ENCODE peak calls at places on chromosome 7, in ten cellular contexts. N is gastrocnemius medialis, U is Peyer's patch, C is foreskin keratinocyte, X is stomach, Q is IMR-90, Z is lung, J is esophagus muscularis mucosa, A is colonic mucosa, F is heart right ventricle. G is an unnamed sample. For H3K4me1, the result is how much of the 10 kb centered on the place peaks cover.

GRCh38 chr7:16066805-16067459 is 354.4 kb downstream of the CRPPA start:
- DNase-seq in N (no peak), F (no peak), U (no peak), Z (no peak), A (no peak), J (no peak), Q (no peak), C (no peak), X (no peak), G (no peak)

GRCh38 chr7:116574025-116574822 is 49.4 kb downstream of the CAV1 start:
- DNase-seq in J (no peak), N (no peak), U (no peak), Q (no peak), A (no peak), X (no peak), Z (no peak), C (no peak), F (no peak), G (no peak)

GRCh38 chr7:131076711-131077170 is 250.9 kb upstream of the MKLN1 start:
- DNase-seq in C (peak), F (no peak), Q (peak), X (no peak), A (no peak), N (no peak), U (no peak), Z (no peak), J (no peak), G (no peak)

GRCh38 chr7:93228302-93228701 is 2.0 kb upstream of the HEPACAM2 start:
- DNase-seq in N (no peak), X (no peak), Q (peak), Z (no peak), F (no peak), C (peak), U (no peak), J (no peak), A (peak), G (no peak)

GRCh38 chr7:15175103-15175502 is 272.6 kb upstream of the DGKB start:
- DNase-seq in C (no peak), Z (no peak), X (no peak), J (no peak), U (no peak), N (no peak), Q (no peak), F (no peak), A (no peak), G (no peak)

GRCh38 chr7:74051193-74051592 is 23.2 kb downstream of the ELN start:
- DNase-seq in F (no peak), N (no peak), Q (no peak), C (no peak), A (no peak), Z (no peak), J (no peak), U (peak), X (no peak), G (no peak)

GRCh38 chr7:116542618-116543017 is 17.8 kb downstream of the CAV1 start:
- DNase-seq in U (no peak), J (no peak), F (no peak), C (no peak), A (no peak), Z (no peak), X (no peak), Q (peak), N (no peak), G (no peak)

GRCh38 chr7:82443801-82444219 is 233 bp upstream of the CACNA2D1 start:
- DNase-seq in F (peak), C (peak), J (peak), N (peak), Z (peak), Q (peak), X (peak), U (peak), A (peak), G (no peak)

GRCh38 chr7:94154858-94155257 is 150.7 kb upstream of the BET1 start:
- DNase-seq in F (no peak), N (no peak), C (no peak), A (no peak), Z (no peak), U (no peak), J (no peak), X (no peak), Q (peak), G (no peak)

GRCh38 chr7:6636741-6637543 is at the start of gene ZNF316:
- DNase-seq in N (peak), U (peak), Z (peak), F (peak), X (peak), J (no peak), A (peak), Q (peak), C (no peak), G (peak)

GRCh38 chr7:33062023-33062781 is at the start of gene NT5C3A:
- DNase-seq in A (peak), U (no peak), Z (peak), F (peak), N (no peak), C (no peak), Q (no peak), J (no peak), X (peak), G (no peak)

GRCh38 chr7:54014765-54015164 is 527.4 kb upstream of the VSTM2A start:
- DNase-seq in N (no peak), J (no peak), Z (no peak), F (no peak), A (no peak), C (no peak), Q (no peak), X (no peak), U (no peak), G (no peak)

GRCh38 chr7:30184804-30185487 is 50.2 kb downstream of the MTURN start:
- DNase-seq in Q (no peak), A (no peak), N (peak), Z (no peak), J (no peak), X (no peak), F (no peak), U (no peak), C (no peak), G (no peak)

GRCh38 chr7:39664057-39664456 is 40.7 kb downstream of the RALA start:
- DNase-seq in A (no peak), N (no peak), C (no peak), Z (no peak), Q (no peak), J (no peak), X (no peak), F (no peak), U (no peak), G (no peak)

GRCh38 chr7:120259382-120259781 is 13.6 kb upstream of the KCND2 start:
- DNase-seq in Z (no peak), N (no peak), Q (peak), F (no peak), J (no peak), C (peak), U (no peak), A (no peak), X (no peak), G (no peak)

GRCh38 chr7:130960208-130960988 is 226.4 kb upstream of the KLF14 start:
- DNase-seq in Q (peak), Z (peak), C (peak), F (no peak), J (no peak), X (no peak), U (no peak), A (no peak), N (no peak), G (no peak)

GRCh38 chr7:143452495-143452894 is 9.2 kb downstream of the TAS2R60 start:
- DNase-seq in U (no peak), F (no peak), C (no peak), Z (no peak), Q (peak), X (no peak), J (no peak), A (no peak), N (no peak), G (no peak)

GRCh38 chr7:26168458-26169023 is 16.5 kb downstream of the NFE2L3 start:
- DNase-seq in C (no peak), Z (no peak), Q (no peak), N (no peak), U (no peak), X (no peak), A (no peak), J (no peak), F (no peak), G (no peak)
- TF ChIP-seq CTCF in C (no peak), Z (no peak), Q (no peak), N (no peak), U (no peak), X (no peak), A (no peak), J (no peak), F (no peak), G (no peak)

DNA sequence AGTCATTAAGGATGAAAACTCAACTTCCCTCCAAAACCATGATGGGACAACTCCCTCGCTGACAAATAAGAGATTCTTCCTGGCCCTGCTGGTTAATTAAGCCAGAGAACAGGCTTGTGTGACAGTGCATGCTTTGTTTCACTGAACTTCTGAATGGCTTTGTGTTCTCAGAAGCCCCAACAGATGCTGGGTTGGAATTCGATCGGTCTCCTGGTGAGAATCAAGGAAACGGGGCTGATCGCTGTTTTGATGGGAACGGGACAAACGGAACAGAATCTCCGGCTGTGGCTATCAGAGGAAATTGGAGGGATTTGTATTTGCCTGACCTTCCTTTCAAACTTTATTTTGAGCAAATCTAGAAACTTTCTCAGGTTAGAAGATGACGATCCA is 145.0 kb downstream of the RNF216 start:
- DNase-seq in A (no peak), U (no peak), F (no peak), N (no peak), X (no peak), Z (no peak), C (no peak), Q (no peak), J (no peak), G (no peak)
- H3K4me1 ChIP-seq in A (under half), U (under half), F (half or more), N (under half), X (half or more), Z (under half), C (under half), Q (under half), J (half or more), G (under half)

DNA sequence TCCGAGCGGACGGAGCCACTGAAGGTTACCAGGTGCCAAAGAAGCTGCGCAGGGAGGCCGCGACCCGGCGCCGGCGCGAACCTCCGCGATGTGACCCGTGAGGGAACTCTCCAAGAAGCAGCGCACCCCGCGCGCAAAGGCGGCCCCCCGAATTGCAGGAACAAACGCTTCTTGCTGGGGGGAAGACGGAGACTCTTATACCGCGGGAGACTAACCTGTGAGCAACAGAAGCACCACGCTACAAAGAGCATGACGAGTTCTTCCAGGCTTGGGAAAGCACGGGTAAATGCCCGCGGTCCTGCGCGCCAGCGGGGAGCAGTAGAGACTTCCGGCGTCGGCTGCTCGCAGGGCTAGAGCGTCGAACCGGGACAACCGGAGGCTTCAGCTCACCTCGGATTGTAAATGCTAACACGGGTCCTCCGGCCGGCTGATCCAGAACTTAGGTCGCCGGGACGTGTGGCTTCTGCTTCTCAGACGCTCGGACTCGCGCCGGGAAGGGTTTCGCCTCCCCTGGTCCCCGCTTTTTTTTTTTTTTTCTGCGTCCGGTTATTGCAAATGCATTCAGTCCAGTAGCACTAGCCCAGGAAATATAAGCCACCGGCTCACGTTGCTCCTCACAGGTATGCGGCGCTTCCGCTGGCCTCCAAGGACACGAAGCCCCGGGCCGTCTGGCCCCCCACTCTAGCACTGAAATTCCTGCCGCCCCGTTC is at the start of gene COA1:
- DNase-seq in A (peak), Z (peak), X (peak), F (peak), J (peak), N (peak), C (peak), U (peak), Q (peak), G (peak)
- TF ChIP-seq CTCF in A (no peak), Z (no peak), X (no peak), F (no peak), J (peak), N (no peak), C (peak), U (peak), Q (no peak), G (no peak)

GRCh38 chr7:56026538-56026937 is 24.7 kb downstream of the PSPH start:
- DNase-seq in A (no peak), N (no peak), J (no peak), F (no peak), Q (no peak), X (no peak), C (peak), U (no peak), Z (no peak), G (no peak)
- H3K4me1 ChIP-seq in A (under half), N (under half), J (under half), F (under half), Q (under half), X (under half), C (under half), U (under half), Z (under half), G (under half)

GRCh38 chr7:66114743-66115727 is at the start of gene CRCP:
- DNase-seq in C (peak), J (peak), Q (peak), Z (peak), N (peak), U (peak), X (peak), A (peak), F (peak), G (peak)
- TF ChIP-seq CTCF in C (peak), J (peak), Q (peak), Z (no peak), N (no peak), U (peak), X (no peak), A (no peak), F (no peak), G (peak)

DNA sequence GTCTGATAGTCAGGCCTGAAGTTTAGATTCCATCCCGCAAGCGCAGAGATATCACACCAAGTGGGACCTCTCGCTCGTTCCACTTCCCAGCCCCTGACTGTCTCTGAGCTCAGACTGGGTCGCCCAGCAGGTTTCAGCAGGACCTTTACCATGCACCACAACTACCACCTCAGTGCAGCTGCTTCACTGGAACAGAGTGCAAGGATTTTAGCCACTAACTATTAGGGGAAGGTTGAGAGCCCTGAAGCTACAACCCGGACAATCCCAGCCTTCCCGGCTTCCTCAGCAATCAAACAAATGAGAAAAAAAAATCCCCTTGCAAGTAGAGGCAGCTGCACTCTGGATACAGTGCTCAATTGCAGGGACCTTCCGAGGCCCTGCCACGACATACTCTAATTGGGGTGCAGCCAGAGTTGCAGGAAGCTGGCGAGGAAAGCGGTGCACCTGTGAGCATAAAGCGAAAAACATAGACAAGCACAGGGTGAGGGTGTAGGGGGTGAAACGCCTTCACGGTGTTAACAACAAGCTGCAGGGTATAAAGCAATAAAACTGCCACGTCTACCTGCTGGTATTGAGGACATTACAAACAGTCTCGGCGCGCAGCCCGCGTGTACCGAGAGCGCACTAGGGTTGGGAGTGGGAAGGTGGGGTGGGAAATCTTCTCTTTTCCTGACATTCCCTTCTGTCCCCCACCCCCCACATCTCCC is 2.6 kb upstream of the DLX6 start:
- DNase-seq in J (peak), Z (no peak), F (no peak), A (no peak), Q (no peak), X (no peak), C (no peak), U (no peak), N (no peak), G (no peak)
- H3K4me1 ChIP-seq in J (half or more), Z (under half), F (under half), A (under half), Q (under half), X (half or more), C (under half), U (under half), N (under half), G (under half)

DNA sequence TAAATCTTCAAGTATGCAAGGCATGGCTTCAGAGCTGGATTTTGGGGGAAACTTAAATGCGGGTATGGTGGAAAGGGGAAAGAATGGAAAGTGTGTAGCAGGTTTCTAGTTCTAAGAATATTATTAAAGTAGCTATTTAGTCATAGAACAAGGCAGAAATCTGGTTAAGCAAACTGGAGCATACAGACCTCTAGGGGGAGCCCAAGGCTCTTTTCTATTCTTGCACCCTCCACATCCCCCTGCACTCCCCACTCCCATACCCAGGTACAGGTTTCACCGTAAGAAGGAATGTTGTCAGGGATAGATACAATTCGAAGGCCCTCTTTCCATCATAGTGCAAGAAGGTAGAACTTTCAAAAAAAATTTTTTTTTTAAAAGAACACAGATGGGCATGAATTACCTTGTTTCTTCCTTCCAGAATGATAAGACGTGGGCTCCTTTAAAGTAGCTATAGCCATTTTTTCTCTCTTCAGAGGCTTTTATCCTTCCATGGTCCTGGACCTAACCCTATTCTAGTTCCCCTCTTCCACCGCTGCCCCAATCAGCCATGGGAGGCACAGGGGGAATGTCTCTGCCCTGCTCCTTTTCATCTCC is 41.5 kb upstream of the SMIM30 start:
- DNase-seq in N (no peak), X (no peak), U (no peak), C (peak), Z (no peak), F (no peak), A (no peak), J (no peak), Q (peak), G (no peak)
- TF ChIP-seq CTCF in N (no peak), X (no peak), U (peak), C (peak), Z (no peak), F (peak), A (peak), J (peak), Q (peak), G (peak)

GRCh38 chr7:104960741-104961479 is 53.1 kb upstream of the KMT2E start:
- DNase-seq in J (no peak), U (no peak), F (no peak), Q (no peak), C (peak), X (no peak), N (no peak), Z (no peak), A (peak), G (no peak)
- H3K4me1 ChIP-seq in J (half or more), U (under half), F (under half), Q (under half), C (under half), X (half or more), N (under half), Z (under half), A (under half), G (under half)

GRCh38 chr7:1918881-1919525 is 248.9 kb downstream of the ELFN1 start:
- DNase-seq in U (no peak), F (peak), X (no peak), N (no peak), Q (no peak), C (no peak), J (no peak), Z (no peak), A (no peak), G (no peak)

GRCh38 chr7:1918063-1918645 is 248.1 kb downstream of the ELFN1 start:
- DNase-seq in Q (no peak), C (no peak), F (peak), Z (no peak), A (no peak), N (no peak), U (no peak), X (no peak), J (no peak), G (no peak)

GRCh38 chr7:1920266-1920681 is 250.2 kb downstream of the ELFN1 start:
- DNase-seq in Z (no peak), C (no peak), A (no peak), F (peak), X (no peak), Q (no peak), N (no peak), U (no peak), J (no peak), G (no peak)

GRCh38 chr7:1920886-1921285 is 250.8 kb downstream of the ELFN1 start:
- DNase-seq in F (peak), Q (no peak), Z (no peak), N (no peak), J (no peak), A (no peak), U (no peak), X (no peak), C (no peak), G (no peak)

GRCh38 chr7:1919539-1920265 is 249.6 kb downstream of the ELFN1 start:
- DNase-seq in J (no peak), N (peak), Q (peak), X (peak), C (no peak), Z (no peak), F (peak), A (no peak), U (no peak), G (no peak)
- TF ChIP-seq CTCF in J (no peak), N (no peak), Q (no peak), X (no peak), C (no peak), Z (no peak), F (no peak), A (no peak), U (no peak), G (no peak)

GRCh38 chr7:151505836-151506468 is 13.7 kb downstream of the RHEB start:
- DNase-seq in N (no peak), C (peak), U (no peak), J (no peak), Z (no peak), A (no peak), X (no peak), F (no peak), Q (no peak), G (no peak)

GRCh38 chr7:151504715-151505326 is 14.9 kb downstream of the RHEB start:
- DNase-seq in X (no peak), C (no peak), Z (no peak), N (no peak), F (no peak), A (no peak), Q (no peak), U (no peak), J (no peak), G (no peak)

GRCh38 chr7:151505433-151505832 is 14.3 kb downstream of the RHEB start:
- DNase-seq in J (no peak), N (no peak), Z (no peak), U (no peak), F (no peak), C (peak), Q (no peak), X (no peak), A (no peak), G (no peak)

GRCh38 chr7:151501676-151502075 is 18.0 kb downstream of the RHEB start:
- DNase-seq in Q (no peak), C (no peak), F (no peak), X (no peak), N (no peak), U (no peak), A (no peak), Z (no peak), J (no peak), G (no peak)

GRCh38 chr7:151503902-151504714 is 15.6 kb downstream of the RHEB start:
- DNase-seq in F (no peak), X (no peak), C (peak), Q (peak), U (no peak), N (peak), A (no peak), Z (peak), J (no peak), G (no peak)
- H3K4me1 ChIP-seq in F (half or more), X (half or more), C (under half), Q (under half), U (under half), N (half or more), A (under half), Z (under half), J (half or more), G (under half)

G was measured in RWPE2.